ENCODE peak calls at places on chromosomes 7 and 10, in four cellular contexts. O is endothelial cell of umbilical vein, P is HCT116, A is heart left ventricle. Q is an unnamed sample.

GRCh38 chr7:33979807-33980355 is 74.5 kb downstream of the BMPER start:
- DNase-seq in O (no peak), P (no peak), A (no peak), Q (no peak)

GRCh38 chr10:44182909-44183308 is 202.0 kb downstream of the CXCL12 start:
- DNase-seq in O (no peak), P (no peak), A (no peak), Q (no peak)

GRCh38 chr7:22931011-22931410 is 82.9 kb downstream of the HYCC1 start:
- DNase-seq in O (no peak), P (no peak), A (no peak), Q (no peak)

GRCh38 chr7:116802784-116803183 is 59.6 kb upstream of the CAPZA2 start:
- DNase-seq in O (peak), P (peak), A (no peak), Q (no peak)

GRCh38 chr10:126315471-126316177 is 72.7 kb downstream of the ADAM12 start:
- DNase-seq in O (no peak), P (no peak), A (no peak), Q (no peak)

GRCh38 chr10:95756061-95756751 is at the start of gene ENTPD1:
- DNase-seq in O (peak), P (no peak), A (peak), Q (no peak)

GRCh38 chr10:114403545-114404161 is 649 bp downstream of the AFAP1L2 start:
- DNase-seq in O (no peak), P (no peak), A (no peak), Q (no peak)

GRCh38 chr10:110426294-110427153 is 71.2 kb upstream of the DUSP5 start:
- DNase-seq in O (no peak), P (no peak), A (peak), Q (no peak)

GRCh38 chr10:124875596-124875995 is 66.3 kb upstream of the ZRANB1 start:
- DNase-seq in O (peak), P (peak), A (no peak), Q (no peak)

GRCh38 chr7:151876112-151876898 is 610 bp downstream of the PRKAG2 start:
- DNase-seq in O (peak), P (no peak), A (peak), Q (peak)

GRCh38 chr10:110652475-110653118 is 8.5 kb downstream of the RBM20 start:
- DNase-seq in O (no peak), P (no peak), A (no peak), Q (no peak)

GRCh38 chr7:48280100-48280499 is 108.8 kb downstream of the ABCA13 start:
- DNase-seq in O (peak), P (no peak), A (no peak), Q (no peak)

GRCh38 chr10:27625452-27626345 is 119.9 kb downstream of the MKX start:
- DNase-seq in O (no peak), P (no peak), A (no peak), Q (no peak)

GRCh38 chr7:149799397-149800168 is 26.2 kb upstream of the ZNF467 start:
- DNase-seq in O (no peak), P (no peak), A (no peak), Q (no peak)

GRCh38 chr10:116472874-116473273 is 45.2 kb downstream of the PNLIPRP3 start:
- DNase-seq in O (no peak), P (no peak), A (no peak), Q (no peak)

GRCh38 chr7:69717221-69717620 is 118.9 kb downstream of the AUTS2 start:
- DNase-seq in O (no peak), P (no peak), A (no peak), Q (no peak)

GRCh38 chr10:63431962-63432797 is 33.6 kb downstream of the JMJD1C start:
- DNase-seq in O (peak), P (no peak), A (no peak), Q (no peak)

GRCh38 chr7:104982773-104983619 is 31.0 kb upstream of the KMT2E start:
- DNase-seq in O (no peak), P (no peak), A (no peak), Q (no peak)

GRCh38 chr7:14504134-14504533 is 398.4 kb downstream of the DGKB start:
- DNase-seq in O (no peak), P (no peak), A (no peak), Q (no peak)

GRCh38 chr10:123266981-123267380 is 112.8 kb downstream of the BUB3 start:
- DNase-seq in O (no peak), P (no peak), A (no peak), Q (no peak)

GRCh38 chr7:39238209-39238869 is 260.6 kb downstream of the POU6F2 start:
- DNase-seq in O (no peak), P (no peak), A (no peak), Q (no peak)

GRCh38 chr7:47553309-47553708 is 28.6 kb downstream of the TNS3 start:
- DNase-seq in O (no peak), P (no peak), A (no peak), Q (no peak)

GRCh38 chr10:1074748-1075358 is 18.7 kb downstream of the WDR37 start:
- DNase-seq in O (no peak), P (no peak), A (no peak), Q (no peak)

GRCh38 chr10:99659868-99660366 is 608 bp downstream of the ENTPD7 start:
- DNase-seq in O (peak), P (no peak), A (no peak), Q (no peak)

GRCh38 chr10:63157845-63158624 is 24.9 kb downstream of the NRBF2 start:
- DNase-seq in O (peak), P (peak), A (peak), Q (no peak)

GRCh38 chr7:129163875-129164544 is 19.5 kb downstream of the TSPAN33 start:
- DNase-seq in O (peak), P (peak), A (no peak), Q (no peak)

GRCh38 chr10:13617146-13617545 is 30.4 kb downstream of the PRPF18 start:
- DNase-seq in O (no peak), P (no peak), A (no peak), Q (no peak)

GRCh38 chr10:132899054-132899750 is 43.2 kb downstream of the CFAP46 start:
- DNase-seq in O (no peak), P (no peak), A (no peak), Q (peak)

GRCh38 chr10:60810437-60811182 is 32.3 kb downstream of the CDK1 start:
- DNase-seq in O (peak), P (no peak), A (peak), Q (no peak)

GRCh38 chr10:126536148-126536547 is 134.3 kb downstream of the C10orf90 start:
- DNase-seq in O (no peak), P (no peak), A (no peak), Q (no peak)

GRCh38 chr10:75314570-75314969 is 78.8 kb upstream of the COMTD1 start:
- DNase-seq in O (no peak), P (no peak), A (no peak), Q (no peak)

GRCh38 chr10:55310143-55310542 is 509.1 kb upstream of the PCDH15 start:
- DNase-seq in O (no peak), P (no peak), A (no peak), Q (no peak)

GRCh38 chr10:35336921-35337741 is 822 bp downstream of the CCNY start:
- DNase-seq in O (peak), P (no peak), A (peak), Q (no peak)

GRCh38 chr7:154869436-154869835 is 133.5 kb downstream of the PAXIP1 start:
- DNase-seq in O (no peak), P (no peak), A (no peak), Q (no peak)

GRCh38 chr10:67520924-67521520 is 175.0 kb downstream of the CTNNA3 start:
- DNase-seq in O (peak), P (peak), A (peak), Q (no peak)

GRCh38 chr7:47506716-47507354 is 75.1 kb downstream of the TNS3 start:
- DNase-seq in O (no peak), P (no peak), A (no peak), Q (no peak)

GRCh38 chr10:96556003-96556402 is 30.8 kb downstream of the TM9SF3 start:
- DNase-seq in O (peak), P (no peak), A (no peak), Q (no peak)

GRCh38 chr7:101952355-101953247 is 135.2 kb downstream of the CUX1 start:
- DNase-seq in O (peak), P (peak), A (no peak), Q (no peak)

GRCh38 chr10:23063387-23064287 is 31.7 kb upstream of the MSRB2 start:
- DNase-seq in O (no peak), P (no peak), A (no peak), Q (no peak)

GRCh38 chr10:80945267-80945880 is 407.7 kb downstream of the SH2D4B start:
- DNase-seq in O (peak), P (no peak), A (peak), Q (no peak)
- TF ChIP-seq CTCF in O (peak), P (peak), A (peak), Q (no peak)

GRCh38 chr7:131039836-131040235 is 287.8 kb upstream of the MKLN1 start:
- DNase-seq in O (no peak), P (no peak), A (no peak), Q (no peak)
- H3K4me3 ChIP-seq in O (no peak), P (no peak), A (no peak), Q (no peak)

DNA sequence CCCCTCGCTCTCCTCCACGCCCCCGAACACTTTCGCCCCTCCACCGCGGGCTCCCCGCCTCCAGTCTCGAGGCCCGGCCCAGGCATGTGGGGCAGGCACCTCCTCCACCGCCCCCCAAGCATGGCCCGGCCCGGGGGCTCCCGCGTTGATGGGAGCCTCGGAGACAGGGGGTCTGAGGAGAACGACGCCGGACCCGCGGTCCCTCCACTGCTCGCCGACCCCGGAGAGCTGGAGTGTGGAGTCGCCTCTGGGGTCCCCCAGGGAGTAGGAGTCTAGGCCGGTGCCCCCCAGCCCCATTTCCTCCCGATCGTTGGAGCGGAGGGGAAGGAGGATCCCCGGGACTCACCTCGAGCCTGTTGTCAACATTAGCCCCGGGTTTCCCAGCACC is 206 bp downstream of the UPF2 start:
- DNase-seq in O (no peak), P (no peak), A (peak), Q (peak)
- TF ChIP-seq POLR2A in O (no peak), P (no peak), A (no peak), Q (no peak)

GRCh38 chr7:13411151-13411550 is 578.3 kb downstream of the ETV1 start:
- DNase-seq in O (no peak), P (no peak), A (no peak), Q (no peak)
- TF ChIP-seq CTCF in O (no peak), P (no peak), A (no peak), Q (no peak)

DNA sequence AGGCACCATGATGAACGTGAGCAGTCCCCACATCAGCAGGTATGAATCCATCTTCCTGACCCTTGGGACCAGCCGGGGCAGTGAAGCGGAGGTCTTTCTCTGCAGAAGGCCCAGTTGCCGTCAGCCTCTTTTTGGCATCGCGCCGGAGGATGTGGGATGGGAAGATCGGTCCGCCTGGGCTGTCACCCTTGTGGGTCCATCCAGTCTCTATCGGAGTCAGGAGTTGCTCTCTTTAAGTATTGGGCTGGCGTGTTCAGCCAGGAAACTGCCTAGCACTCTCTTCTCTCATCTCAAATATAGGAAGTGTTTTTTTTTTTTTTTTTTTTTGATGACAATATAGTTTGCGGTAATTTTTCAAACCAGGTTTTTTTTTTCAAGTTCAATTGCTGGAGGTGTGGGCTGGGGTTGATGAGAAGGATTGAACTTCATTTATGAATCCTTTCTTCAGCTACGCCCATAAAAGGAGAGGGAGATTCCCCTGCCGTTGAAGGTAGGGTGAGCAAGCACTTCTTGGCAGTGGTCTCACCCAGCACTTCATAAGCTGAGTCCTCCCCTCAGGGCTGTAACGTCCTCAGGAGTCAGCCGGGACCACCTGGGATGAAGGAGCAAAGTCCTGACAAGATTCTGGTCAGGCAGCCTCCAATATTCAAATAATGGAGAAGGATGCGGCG is at the start of gene IL2RA:
- DNase-seq in O (no peak), P (no peak), A (no peak), Q (no peak)
- H3K4me3 ChIP-seq in O (no peak), P (no peak), A (no peak), Q (no peak)

GRCh38 chr7:108408294-108409004 is 47.8 kb downstream of the NRCAM start:
- DNase-seq in O (no peak), P (no peak), A (no peak), Q (no peak)

GRCh38 chr7:108404509-108405435 is 51.5 kb downstream of the NRCAM start:
- DNase-seq in O (no peak), P (no peak), A (no peak), Q (no peak)

GRCh38 chr7:108403597-108404217 is 52.5 kb downstream of the NRCAM start:
- DNase-seq in O (no peak), P (no peak), A (no peak), Q (no peak)

GRCh38 chr7:108407674-108408073 is 48.6 kb downstream of the NRCAM start:
- DNase-seq in O (no peak), P (no peak), A (no peak), Q (no peak)

DNA sequence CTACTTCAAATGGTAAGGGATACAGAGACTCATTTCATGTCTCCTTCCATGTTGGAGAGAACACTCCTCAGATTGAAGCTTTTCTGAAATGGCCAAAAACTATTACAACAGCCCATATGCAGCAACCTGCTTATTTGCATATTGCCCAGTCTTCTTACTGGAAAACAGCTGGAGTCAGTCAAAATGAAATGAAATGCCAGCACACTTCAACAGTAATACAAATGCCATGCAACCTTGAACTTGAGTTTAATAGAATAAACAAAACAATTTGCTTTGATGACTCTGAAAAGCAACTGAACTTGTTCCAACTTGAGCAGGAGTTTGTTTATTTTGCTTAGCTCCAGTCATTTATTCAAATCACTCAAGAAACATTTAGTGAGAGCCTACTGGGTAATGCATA is 49.8 kb downstream of the NRCAM start:
- DNase-seq in O (no peak), P (no peak), A (no peak), Q (no peak)
- TF ChIP-seq POLR2A in O (no peak), P (no peak), A (no peak), Q (no peak)

GRCh38 chr7:141262101-141262819 is 188.4 kb downstream of the TMEM178B start:
- DNase-seq in O (no peak), P (no peak), A (no peak), Q (no peak)

GRCh38 chr7:141263508-141263907 is 189.6 kb downstream of the TMEM178B start:
- DNase-seq in O (no peak), P (no peak), A (no peak), Q (no peak)

GRCh38 chr7:141257597-141257996 is 183.7 kb downstream of the TMEM178B start:
- DNase-seq in O (no peak), P (no peak), A (no peak), Q (no peak)

GRCh38 chr7:141263983-141264382 is 190.1 kb downstream of the TMEM178B start:
- DNase-seq in O (no peak), P (no peak), A (no peak), Q (no peak)

GRCh38 chr7:141258559-141258958 is 184.7 kb downstream of the TMEM178B start:
- DNase-seq in O (no peak), P (no peak), A (no peak), Q (no peak)
- TF ChIP-seq CTCF in O (no peak), P (no peak), A (no peak), Q (no peak)

GRCh38 chr10:77205135-77205534 is 432.5 kb downstream of the KCNMA1 start:
- DNase-seq in O (peak), P (no peak), A (no peak), Q (no peak)

GRCh38 chr10:77210645-77211044 is 427.0 kb downstream of the KCNMA1 start:
- DNase-seq in O (no peak), P (no peak), A (no peak), Q (no peak)

GRCh38 chr10:77204171-77204570 is 433.4 kb downstream of the KCNMA1 start:
- DNase-seq in O (no peak), P (no peak), A (no peak), Q (no peak)

GRCh38 chr10:77208857-77209256 is 428.8 kb downstream of the KCNMA1 start:
- DNase-seq in O (no peak), P (no peak), A (no peak), Q (no peak)

GRCh38 chr10:77207182-77208165 is 430.1 kb downstream of the KCNMA1 start:
- DNase-seq in O (no peak), P (no peak), A (no peak), Q (no peak)
- H3K4me3 ChIP-seq in O (no peak), P (no peak), A (no peak), Q (no peak)

GRCh38 chr7:65979583-65980477 is 2.2 kb downstream of the GUSB start:
- DNase-seq in O (no peak), P (no peak), A (no peak), Q (peak)

GRCh38 chr7:65978891-65979582 is 3.0 kb downstream of the GUSB start:
- DNase-seq in O (no peak), P (no peak), A (no peak), Q (no peak)

GRCh38 chr7:65983965-65984654 is 2.1 kb upstream of the GUSB start:
- DNase-seq in O (peak), P (no peak), A (no peak), Q (no peak)

GRCh38 chr7:65980478-65981250 is 1.3 kb downstream of the GUSB start:
- DNase-seq in O (peak), P (no peak), A (peak), Q (peak)

GRCh38 chr7:65981965-65982792 is at the start of gene GUSB:
- DNase-seq in O (peak), P (peak), A (peak), Q (peak)
- TF ChIP-seq POLR2A in O (peak), P (peak), A (peak), Q (no peak)

GRCh38 chr7:73612598-73613269 is 11.6 kb downstream of the MLXIPL start:
- DNase-seq in O (peak), P (no peak), A (no peak), Q (no peak)
- TF ChIP-seq CTCF in O (no peak), P (peak), A (no peak), Q (no peak)